ENCODE peak calls at places on chromosomes 2 and 18, in seven cellular contexts. Y is posterior cingulate gyrus, Q is iris pigment epithelial cell, X is epithelial cell of prostate, R is cardiac fibroblast, B is AG20443, T is neural crest cell. S is an unnamed sample.
A peak's percentile ranks its signal among the peaks of the same experiment; 100 is the strongest.

GRCh38 chr2:27494944-27495554 is at the start of gene FNDC4:
- DNase-seq in Y (peak; percentile 83), R (no peak), B (peak; percentile 81), Q (no peak), X (no peak), T (peak; percentile 38), S (no peak)

GRCh38 chr2:225422145-225422544 is 22.6 kb downstream of the NYAP2 start:
- DNase-seq in Q (no peak), T (no peak), X (no peak), Y (no peak), R (no peak), B (no peak), S (no peak)

GRCh38 chr2:187050409-187050998 is 201.5 kb upstream of the ZSWIM2 start:
- DNase-seq in T (no peak), X (no peak), Q (peak; percentile 23), Y (no peak), B (no peak), R (peak; percentile 15), S (no peak)

GRCh38 chr18:23930002-23930401 is 84.6 kb upstream of the TTC39C start:
- DNase-seq in B (no peak), Q (no peak), R (no peak), T (no peak), X (no peak), Y (no peak), S (no peak)

GRCh38 chr2:67416136-67416535 is 19.0 kb downstream of the ETAA1 start:
- DNase-seq in T (no peak), X (no peak), Q (peak; percentile 11), Y (no peak), B (no peak), R (no peak), S (no peak)

GRCh38 chr18:74819433-74820059 is 221.9 kb downstream of the ZNF407 start:
- DNase-seq in R (peak; percentile 34), B (no peak), T (peak; percentile 5), Y (no peak), X (no peak), Q (no peak), S (no peak)

GRCh38 chr2:105369777-105370690 is 28.8 kb downstream of the FHL2 start:
- DNase-seq in X (peak; percentile 40), Y (peak; percentile 95), Q (peak; percentile 85), T (peak; percentile 87), R (peak; percentile 92), B (peak; percentile 74), S (no peak)

GRCh38 chr2:145792745-145793144 is 1272.8 kb upstream of the ZEB2 start:
- DNase-seq in R (no peak), T (no peak), X (no peak), Y (no peak), B (no peak), Q (no peak), S (no peak)

GRCh38 chr2:239935789-239936758 is 89.1 kb downstream of the NDUFA10 start:
- DNase-seq in R (no peak), T (no peak), Y (peak; percentile 44), X (no peak), B (no peak), Q (no peak), S (no peak)

GRCh38 chr2:191892391-191892790 is 45.5 kb upstream of the CAVIN2 start:
- DNase-seq in R (peak; percentile 95), Y (no peak), T (no peak), B (no peak), X (no peak), Q (peak; percentile 95), S (no peak)

GRCh38 chr18:28826062-28826565 is 649.2 kb upstream of the CDH2 start:
- DNase-seq in Q (no peak), X (no peak), B (no peak), Y (no peak), R (no peak), T (no peak), S (no peak)

GRCh38 chr2:46493241-46493970 is 14.0 kb downstream of the TMEM247 start:
- DNase-seq in Y (no peak), Q (peak; percentile 78), X (no peak), B (peak; percentile 58), T (no peak), R (peak; percentile 75), S (no peak)

GRCh38 chr2:169673921-169674320 is 20.3 kb downstream of the CFAP210 start:
- DNase-seq in Y (no peak), T (no peak), B (no peak), X (peak; percentile 26), Q (no peak), R (no peak), S (no peak)

S was measured in hypothalamus.